ENCODE peak calls at places on chromosome 10, in five cellular contexts. U is GM23338, A is HCT116, N is Panc1, C is HepG2. E is an unnamed sample.

GRCh38 chr10:125788156-125789034 is 12.8 kb upstream of the MMP21 start:
- ATAC-seq in U (peak), A (peak), N (peak), C (peak), E (no peak)

GRCh38 chr10:94614558-94614957 is 69.0 kb downstream of the HELLS start:
- ATAC-seq in U (no peak), A (no peak), N (no peak), C (no peak), E (no peak)

GRCh38 chr10:4947039-4947634 is 16.1 kb upstream of the AKR1C1 start:
- ATAC-seq in U (no peak), A (no peak), N (no peak), C (peak), E (peak)

GRCh38 chr10:1255166-1255565 is 199.0 kb downstream of the WDR37 start:
- ATAC-seq in U (no peak), A (no peak), N (no peak), C (no peak), E (no peak)

GRCh38 chr10:178723-179122 is 43.5 kb downstream of the ZMYND11 start:
- ATAC-seq in U (no peak), A (no peak), N (no peak), C (no peak), E (no peak)

GRCh38 chr10:29753283-29753682 is 118.5 kb upstream of the SVIL start:
- ATAC-seq in U (no peak), A (no peak), N (no peak), C (no peak), E (no peak)

GRCh38 chr10:113680172-113681111 is 730 bp downstream of the CASP7 start:
- ATAC-seq in U (no peak), A (peak), N (peak), C (peak), E (peak)

GRCh38 chr10:66828957-66829356 is 96.9 kb upstream of the LRRTM3 start:
- ATAC-seq in U (no peak), A (no peak), N (no peak), C (no peak), E (no peak)

GRCh38 chr10:11612004-11613001 is 853 bp upstream of the USP6NL start:
- ATAC-seq in U (no peak), A (peak), N (no peak), C (peak), E (no peak)

GRCh38 chr10:94706089-94706488 is 22.6 kb downstream of the CYP2C18 start:
- ATAC-seq in U (no peak), A (no peak), N (no peak), C (no peak), E (no peak)

GRCh38 chr10:44962870-44963738 is 3.5 kb downstream of the RASSF4 start:
- ATAC-seq in U (peak), A (no peak), N (no peak), C (peak), E (no peak)

GRCh38 chr10:62183442-62183841 is 85.2 kb downstream of the RTKN2 start:
- ATAC-seq in U (no peak), A (no peak), N (peak), C (peak), E (no peak)

GRCh38 chr10:123147635-123148413 is at the start of gene HMX2:
- ATAC-seq in U (peak), A (no peak), N (peak), C (peak), E (no peak)

GRCh38 chr10:58919927-58920654 is 256.4 kb upstream of the PHYHIPL start:
- ATAC-seq in U (peak), A (peak), N (peak), C (no peak), E (no peak)

GRCh38 chr10:114821915-114822770 is 563 bp downstream of the FHIP2A start:
- ATAC-seq in U (peak), A (peak), N (peak), C (peak), E (peak)

GRCh38 chr10:76356557-76356956 is 925.1 kb downstream of the LRMDA start:
- ATAC-seq in U (no peak), A (no peak), N (no peak), C (no peak), E (no peak)

GRCh38 chr10:13049774-13050420 is 48.4 kb upstream of the CCDC3 start:
- ATAC-seq in U (peak), A (no peak), N (no peak), C (no peak), E (no peak)

GRCh38 chr10:130784326-130784725 is 527.2 kb downstream of the TCERG1L start:
- ATAC-seq in U (no peak), A (no peak), N (no peak), C (no peak), E (no peak)

GRCh38 chr10:130787252-130787651 is 524.3 kb downstream of the TCERG1L start:
- ATAC-seq in U (no peak), A (no peak), N (no peak), C (no peak), E (no peak)

GRCh38 chr10:130778166-130778545 is 533.4 kb downstream of the TCERG1L start:
- ATAC-seq in U (no peak), A (no peak), N (no peak), C (no peak), E (no peak)

GRCh38 chr10:130786365-130786966 is 525.1 kb downstream of the TCERG1L start:
- ATAC-seq in U (no peak), A (no peak), N (no peak), C (no peak), E (no peak)

DNA sequence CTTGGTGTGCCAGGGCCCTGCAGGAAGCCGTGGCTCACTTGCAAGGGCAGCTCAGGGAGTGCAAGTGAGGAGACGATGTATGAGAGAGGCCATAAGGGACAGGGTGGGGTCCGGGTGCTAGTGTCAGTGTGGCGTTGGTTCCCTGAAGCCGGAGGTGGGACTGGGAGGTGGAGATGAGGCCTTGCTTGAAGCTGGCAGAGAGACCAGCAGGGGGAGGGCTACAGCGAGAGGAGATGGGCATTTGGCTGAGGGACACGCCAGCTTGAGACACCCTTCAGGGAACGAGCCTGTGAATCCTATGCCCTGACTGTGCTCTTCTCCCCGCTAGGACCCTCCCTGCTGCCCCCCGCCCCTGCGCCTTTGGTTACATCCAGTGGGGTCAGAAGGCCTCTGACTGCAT is 529.1 kb downstream of the TCERG1L start:
- ATAC-seq in U (peak), A (no peak), N (no peak), C (peak), E (no peak)
- TF ChIP-seq CTCF in U (no peak), A (no peak), N (no peak), C (peak), E (no peak)

GRCh38 chr10:60040003-60040662 is 133.8 kb upstream of the CCDC6 start:
- ATAC-seq in U (no peak), A (no peak), N (no peak), C (no peak), E (no peak)
- TF ChIP-seq POLR2AphosphoS5 in U (no peak), A (no peak), N (no peak), C (no peak), E (no peak)

DNA sequence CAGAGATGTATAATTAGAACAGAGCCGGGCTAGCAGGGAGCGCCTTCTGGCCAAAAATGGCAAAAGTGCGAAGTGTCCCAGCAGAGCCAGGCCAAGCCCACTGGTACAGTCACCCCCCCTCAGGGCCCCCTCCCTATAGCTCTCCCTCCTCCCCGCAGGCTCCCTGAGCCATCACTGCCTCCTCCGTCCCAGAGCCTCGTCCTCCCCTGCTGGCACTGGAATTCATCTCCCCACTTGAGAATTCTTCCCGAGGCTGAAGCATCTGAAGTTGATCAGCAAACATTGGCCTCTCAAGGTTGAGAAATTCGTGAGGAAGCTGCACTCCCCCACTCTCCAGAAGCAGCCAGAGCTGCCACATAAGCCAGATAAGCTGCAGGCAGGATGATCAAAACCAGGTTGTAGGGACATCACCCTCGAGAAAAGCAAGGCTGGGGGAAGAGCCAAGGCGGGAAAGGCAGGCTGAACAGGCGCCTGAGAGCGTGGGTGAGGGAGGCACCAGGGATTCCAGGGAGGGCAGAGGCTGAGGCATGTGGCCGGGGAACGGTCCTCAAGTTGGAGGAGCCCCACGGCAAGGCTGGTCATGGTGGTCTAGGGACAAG is 23.4 kb downstream of the CAMK2G start:
- ATAC-seq in U (peak), A (no peak), N (peak), C (no peak), E (peak)
- H3K27ac ChIP-seq in U (no peak), A (no peak), N (no peak), C (no peak), E (peak)

GRCh38 chr10:121899727-121900126 is 28.1 kb downstream of the ATE1 start:
- ATAC-seq in U (no peak), A (no peak), N (no peak), C (no peak), E (no peak)

GRCh38 chr10:121904888-121905287 is 22.9 kb downstream of the ATE1 start:
- ATAC-seq in U (no peak), A (no peak), N (no peak), C (peak), E (no peak)

DNA sequence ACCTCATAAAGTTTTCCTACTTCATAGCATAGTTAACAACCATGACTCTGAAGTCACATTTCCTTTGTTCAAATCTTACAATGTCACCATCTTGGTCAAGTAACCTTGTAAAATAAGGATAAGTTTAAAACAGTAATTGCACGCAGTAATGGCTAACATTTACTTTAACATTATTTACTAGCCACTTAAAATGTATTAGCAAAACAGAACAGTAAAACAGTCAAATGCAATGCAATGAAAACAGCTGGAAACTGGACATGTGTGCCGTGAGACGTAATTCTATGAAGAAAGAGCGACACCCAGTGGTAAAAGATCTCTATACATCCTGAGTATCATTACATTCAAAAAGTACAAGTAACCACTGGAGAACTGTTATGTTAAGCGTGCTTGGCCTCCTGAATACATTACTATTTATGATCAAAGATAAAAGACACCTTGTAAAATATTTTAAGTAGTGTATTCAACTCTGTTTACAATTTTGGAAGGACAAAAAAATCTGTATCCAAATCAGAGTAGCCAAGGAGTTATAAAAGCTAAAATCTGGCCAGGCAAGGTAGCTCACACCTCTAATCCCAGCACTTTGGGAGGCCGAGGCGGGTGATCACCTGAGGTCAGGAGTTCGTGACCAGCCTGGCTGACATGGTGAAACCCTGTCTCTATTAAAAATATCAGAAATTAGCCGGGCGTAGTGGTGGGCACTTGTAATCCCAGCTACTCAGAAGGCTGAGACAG is 27.2 kb downstream of the ATE1 start:
- ATAC-seq in U (peak), A (peak), N (peak), C (peak), E (no peak)
- TF ChIP-seq CTCF in U (peak), A (peak), N (peak), C (peak), E (peak)